ENCODE peak calls at places on chromosomes 2 and 18, in five cellular contexts. One of them, this sample, is unnamed.
A peak's percentile ranks its signal among the peaks of the same experiment; 100 is the strongest.

GRCh38 chr2:239412914-239413603 is 12.2 kb upstream of the HDAC4 start:
- DNase-seq in GM12891: no peak
- DNase-seq in HepG2: no peak
- DNase-seq in GM12878: no peak
- DNase-seq in H1: no peak
- DNase-seq in this sample: no peak

GRCh38 chr2:44320832-44321231 is 40.5 kb downstream of the PREPL start:
- DNase-seq in GM12891: no peak
- DNase-seq in HepG2: no peak
- DNase-seq in GM12878: no peak
- DNase-seq in H1: no peak
- DNase-seq in this sample: no peak

GRCh38 chr2:108635630-108636354 is 83.5 kb upstream of the RANBP2 start:
- DNase-seq in GM12891: no peak
- DNase-seq in HepG2: no peak
- DNase-seq in GM12878: no peak
- DNase-seq in H1: no peak
- DNase-seq in this sample: no peak

GRCh38 chr2:126657636-126658315 is 1.8 kb downstream of the GYPC start:
- DNase-seq in GM12891: peak; percentile 62
- DNase-seq in HepG2: no peak
- DNase-seq in GM12878: peak; percentile 61
- DNase-seq in H1: peak; percentile 38
- DNase-seq in this sample: peak; percentile 46

GRCh38 chr18:73153271-73153670 is 285.5 kb upstream of the NETO1 start:
- DNase-seq in GM12891: no peak
- DNase-seq in HepG2: no peak
- DNase-seq in GM12878: no peak
- DNase-seq in H1: no peak
- DNase-seq in this sample: no peak

GRCh38 chr2:190984595-190984994 is 29.4 kb downstream of the STAT1 start:
- DNase-seq in GM12891: no peak
- DNase-seq in HepG2: no peak
- DNase-seq in GM12878: no peak
- DNase-seq in H1: no peak
- DNase-seq in this sample: no peak

GRCh38 chr2:65311596-65311995 is 84.0 kb downstream of the ACTR2 start:
- DNase-seq in GM12891: no peak
- DNase-seq in HepG2: no peak
- DNase-seq in GM12878: no peak
- DNase-seq in H1: no peak
- DNase-seq in this sample: no peak

GRCh38 chr2:182319556-182319955 is 107.3 kb downstream of the PDE1A start:
- DNase-seq in GM12891: no peak
- DNase-seq in HepG2: no peak
- DNase-seq in GM12878: no peak
- DNase-seq in H1: no peak
- DNase-seq in this sample: no peak

GRCh38 chr2:176079851-176080539 is 3.8 kb downstream of the EVX2 start:
- DNase-seq in GM12891: no peak
- DNase-seq in HepG2: no peak
- DNase-seq in GM12878: no peak
- DNase-seq in H1: no peak
- DNase-seq in this sample: no peak

GRCh38 chr2:44975571-44976450 is 33.4 kb downstream of the SIX2 start:
- DNase-seq in GM12891: no peak
- DNase-seq in HepG2: no peak
- DNase-seq in GM12878: no peak
- DNase-seq in H1: no peak
- DNase-seq in this sample: no peak

GRCh38 chr2:240237609-240238151 is 97.2 kb upstream of the OTOS start:
- DNase-seq in GM12891: no peak
- DNase-seq in HepG2: no peak
- DNase-seq in GM12878: no peak
- DNase-seq in H1: no peak
- DNase-seq in this sample: no peak

GRCh38 chr18:3520230-3521085 is 70.5 kb downstream of the TGIF1 start:
- DNase-seq in GM12891: no peak
- DNase-seq in HepG2: no peak
- DNase-seq in GM12878: no peak
- DNase-seq in H1: no peak
- DNase-seq in this sample: no peak

GRCh38 chr2:168378960-168379669 is 77.0 kb upstream of the CERS6 start:
- DNase-seq in GM12891: no peak
- DNase-seq in HepG2: no peak
- DNase-seq in GM12878: no peak
- DNase-seq in H1: no peak
- DNase-seq in this sample: no peak

GRCh38 chr18:54149078-54149697 is 75.3 kb downstream of the MBD2 start:
- DNase-seq in GM12891: no peak
- DNase-seq in HepG2: peak; percentile 27
- DNase-seq in GM12878: peak; percentile 69
- DNase-seq in H1: no peak
- DNase-seq in this sample: no peak

GRCh38 chr2:27001851-27002369 is 30.9 kb upstream of the TMEM214 start:
- DNase-seq in GM12891: no peak
- DNase-seq in HepG2: no peak
- DNase-seq in GM12878: no peak
- DNase-seq in H1: no peak
- DNase-seq in this sample: no peak

DNA sequence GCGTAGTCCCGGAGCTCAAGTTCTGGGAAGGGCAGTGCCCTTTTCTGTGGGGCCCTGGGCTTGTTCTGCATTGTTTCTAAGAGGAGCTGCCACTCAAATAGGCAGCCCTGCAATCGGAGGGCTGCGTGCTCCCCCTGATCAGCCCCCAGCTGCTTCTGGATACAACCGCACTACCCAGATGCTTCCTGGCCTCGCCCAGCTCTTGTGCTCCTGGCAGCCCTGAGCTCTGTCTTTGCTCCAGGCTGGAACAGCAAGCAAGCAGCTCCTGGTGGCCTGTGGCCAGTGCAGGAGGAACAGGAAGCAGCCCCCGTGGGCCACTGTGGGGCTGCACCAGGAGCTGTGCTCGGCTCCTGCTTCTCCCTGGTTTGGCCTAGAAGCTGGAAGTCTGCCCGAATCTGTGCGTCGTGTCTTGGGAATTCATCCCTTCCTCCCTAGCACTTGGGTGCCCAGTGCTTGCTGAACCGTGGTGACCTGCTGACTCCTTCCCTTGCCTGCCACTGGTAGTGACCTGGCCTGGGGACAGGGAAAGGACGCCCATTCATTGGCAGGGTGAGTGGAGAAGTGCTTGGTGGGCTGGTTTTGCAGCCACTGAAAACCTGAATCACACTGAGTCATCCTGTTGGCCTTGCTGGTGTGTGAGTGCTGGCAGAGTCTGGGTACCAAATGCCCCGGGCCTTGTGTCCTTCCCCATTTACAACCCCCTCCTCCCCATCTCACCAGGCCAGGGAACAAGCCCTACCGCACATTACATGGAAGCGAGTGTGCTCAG is 27.3 kb upstream of the NTSR2 start:
- DNase-seq in GM12891: no peak
- DNase-seq in HepG2: no peak
- DNase-seq in GM12878: no peak
- DNase-seq in H1: no peak
- DNase-seq in this sample: no peak
- TF ChIP-seq POLR2AphosphoS5 in GM12891: no peak
- TF ChIP-seq POLR2AphosphoS5 in HepG2: no peak
- TF ChIP-seq POLR2AphosphoS5 in GM12878: no peak
- TF ChIP-seq POLR2AphosphoS5 in H1: no peak
- TF ChIP-seq POLR2AphosphoS5 in this sample: no peak

GRCh38 chr18:10432781-10433180 is 21.7 kb upstream of the APCDD1 start:
- DNase-seq in GM12891: no peak
- DNase-seq in HepG2: no peak
- DNase-seq in GM12878: no peak
- DNase-seq in H1: no peak
- DNase-seq in this sample: no peak
- TF ChIP-seq TAF1 in GM12891: no peak
- TF ChIP-seq TAF1 in HepG2: no peak
- TF ChIP-seq TAF1 in GM12878: no peak
- TF ChIP-seq TAF1 in H1: no peak
- TF ChIP-seq TAF1 in this sample: no peak

GRCh38 chr18:66724664-66725356 is 120.9 kb upstream of the CDH19 start:
- DNase-seq in GM12891: no peak
- DNase-seq in HepG2: peak; percentile 81
- DNase-seq in GM12878: no peak
- DNase-seq in H1: no peak
- DNase-seq in this sample: no peak
- TF ChIP-seq POLR2AphosphoS5 in GM12891: no peak
- TF ChIP-seq POLR2AphosphoS5 in HepG2: no peak
- TF ChIP-seq POLR2AphosphoS5 in GM12878: no peak
- TF ChIP-seq POLR2AphosphoS5 in H1: no peak
- TF ChIP-seq POLR2AphosphoS5 in this sample: no peak

DNA sequence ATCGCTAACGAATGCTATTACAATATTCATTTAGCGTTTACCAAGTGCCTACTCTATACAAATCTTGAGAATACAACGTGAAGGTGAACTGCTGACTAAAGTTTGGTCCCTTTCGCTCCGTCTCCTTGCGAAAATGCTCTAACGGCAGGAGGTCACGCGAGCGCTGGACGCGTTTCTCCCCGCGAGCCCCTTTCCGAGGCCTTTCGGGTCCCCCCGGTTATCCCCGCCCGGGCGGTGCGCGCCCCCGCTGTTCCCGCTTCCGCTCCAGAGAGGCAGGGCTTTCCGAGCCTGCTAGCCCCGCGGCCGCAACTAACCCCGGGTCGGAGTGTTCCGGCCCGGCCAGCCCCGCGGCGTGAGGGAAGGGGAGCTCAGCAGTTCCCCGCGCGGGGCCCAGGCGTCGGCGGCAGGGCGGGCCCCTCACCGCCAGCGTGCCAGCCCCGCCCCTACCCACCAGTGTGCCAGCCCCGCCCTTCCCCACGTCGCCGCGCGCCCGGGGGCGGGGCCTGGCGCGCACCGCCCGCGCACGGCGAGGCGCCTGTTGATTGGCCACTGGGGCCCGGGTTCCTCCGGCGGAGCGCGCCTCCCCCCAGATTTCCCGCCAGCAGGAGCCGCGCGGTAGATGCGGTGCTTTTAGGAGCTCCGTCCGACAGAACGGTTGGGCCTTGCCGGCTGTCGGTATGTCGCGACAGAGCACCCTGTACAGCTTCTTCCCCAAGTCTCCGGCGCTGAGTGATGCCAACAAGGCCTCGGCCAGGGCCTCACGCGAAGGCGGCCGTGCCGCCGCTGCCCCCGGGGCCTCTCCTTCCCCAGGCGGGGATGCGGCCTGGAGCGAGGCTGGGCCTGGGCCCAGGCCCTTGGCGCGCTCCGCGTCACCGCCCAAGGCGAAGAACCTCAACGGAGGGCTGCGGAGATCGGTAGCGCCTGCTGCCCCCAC is at the start of gene MSH6:
- DNase-seq in GM12891: peak; percentile 95
- DNase-seq in HepG2: peak; percentile 85
- DNase-seq in GM12878: peak; percentile 39
- DNase-seq in H1: peak; percentile 62
- DNase-seq in this sample: peak; percentile 93
- TF ChIP-seq TAF1 in GM12891: peak; percentile 74
- TF ChIP-seq TAF1 in HepG2: peak; percentile 81
- TF ChIP-seq TAF1 in GM12878: no peak
- TF ChIP-seq TAF1 in H1: peak; percentile 84
- TF ChIP-seq TAF1 in this sample: peak; percentile 69

GRCh38 chr2:170930132-170931109 is 1.4 kb downstream of the GORASP2 start:
- DNase-seq in GM12891: peak; percentile 43
- DNase-seq in HepG2: peak; percentile 82
- DNase-seq in GM12878: peak; percentile 67
- DNase-seq in H1: no peak
- DNase-seq in this sample: peak; percentile 33
- TF ChIP-seq POLR2AphosphoS5 in GM12891: peak; percentile 82
- TF ChIP-seq POLR2AphosphoS5 in HepG2: no peak
- TF ChIP-seq POLR2AphosphoS5 in GM12878: peak; percentile 89
- TF ChIP-seq POLR2AphosphoS5 in H1: no peak
- TF ChIP-seq POLR2AphosphoS5 in this sample: peak; percentile 75

DNA sequence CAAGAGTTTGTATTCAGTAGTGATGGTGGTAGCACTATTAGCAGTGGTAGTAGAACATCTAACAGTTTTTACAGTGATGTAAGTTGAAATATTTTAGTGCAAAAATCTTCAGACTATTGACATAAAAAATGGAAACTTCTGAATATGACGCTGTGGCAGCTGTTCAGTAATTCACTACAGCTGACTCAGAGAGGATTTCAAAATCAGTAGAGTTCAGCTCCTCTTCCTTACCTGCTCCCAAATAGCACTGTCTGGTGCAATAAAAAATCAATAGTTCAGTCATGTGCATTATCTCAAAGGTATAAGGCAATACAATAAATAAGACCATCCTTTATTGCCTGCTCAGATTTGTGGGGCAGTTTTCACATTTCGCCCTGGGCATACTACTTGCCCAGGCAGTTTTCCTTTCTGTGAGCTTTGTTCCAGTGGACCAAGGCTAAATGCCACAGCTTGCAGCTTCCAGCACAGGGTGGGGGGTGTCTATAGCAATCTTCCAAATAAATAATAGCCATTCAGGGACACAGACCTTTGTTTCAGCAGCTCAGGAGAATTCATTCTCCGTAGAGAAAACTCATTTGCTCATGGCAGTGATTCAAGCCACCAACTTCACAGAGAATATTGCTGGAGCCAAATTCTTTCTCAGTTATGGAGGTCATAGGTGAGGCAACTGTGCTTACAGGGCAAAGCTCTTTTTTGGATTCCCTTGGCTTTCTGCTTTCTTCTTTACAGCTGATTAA is 33.9 kb upstream of the GORASP2 start:
- DNase-seq in GM12891: no peak
- DNase-seq in HepG2: no peak
- DNase-seq in GM12878: no peak
- DNase-seq in H1: no peak
- DNase-seq in this sample: no peak
- TF ChIP-seq TAF1 in GM12891: no peak
- TF ChIP-seq TAF1 in HepG2: no peak
- TF ChIP-seq TAF1 in GM12878: no peak
- TF ChIP-seq TAF1 in H1: no peak
- TF ChIP-seq TAF1 in this sample: no peak

DNA sequence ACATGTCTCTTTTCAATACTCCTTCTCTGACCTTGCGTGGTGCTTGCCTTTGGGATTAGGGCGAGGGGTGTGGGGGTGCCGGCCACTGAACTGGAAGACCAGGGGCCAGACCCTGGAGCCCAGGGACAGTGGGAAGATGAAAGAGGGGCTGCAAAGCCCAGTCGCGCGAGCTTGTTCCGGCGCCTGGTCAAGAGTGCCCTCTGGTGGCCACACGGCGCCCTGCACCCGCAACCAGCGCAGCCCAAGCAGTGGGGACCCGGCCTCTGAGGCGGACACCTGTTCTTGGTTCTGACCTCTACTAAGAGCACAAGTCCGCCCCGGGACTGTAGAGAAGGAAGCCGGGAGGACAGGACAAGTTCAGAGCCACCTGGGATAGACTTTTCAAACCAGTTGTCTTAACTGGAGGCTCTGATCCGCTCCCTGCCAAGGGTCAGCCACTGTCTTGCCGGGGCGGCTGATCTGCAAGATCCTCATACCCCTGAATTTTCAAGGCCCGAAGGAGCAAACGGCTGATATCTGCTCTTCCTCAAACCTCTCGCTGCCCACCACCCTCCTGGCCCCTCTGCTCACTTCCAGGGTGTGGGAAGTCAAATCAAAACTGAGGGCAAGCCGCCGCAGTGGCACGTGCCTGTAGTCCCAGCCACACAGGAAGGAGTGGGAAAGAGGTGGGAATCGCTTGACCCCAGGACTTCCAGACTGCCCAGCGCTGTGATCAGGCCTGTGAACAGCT is 14.9 kb upstream of the MSH6 start:
- DNase-seq in GM12891: peak; percentile 56
- DNase-seq in HepG2: peak; percentile 27
- DNase-seq in GM12878: no peak
- DNase-seq in H1: peak; percentile 54
- DNase-seq in this sample: peak; percentile 56
- TF ChIP-seq POLR2AphosphoS5 in GM12891: no peak
- TF ChIP-seq POLR2AphosphoS5 in HepG2: no peak
- TF ChIP-seq POLR2AphosphoS5 in GM12878: no peak
- TF ChIP-seq POLR2AphosphoS5 in H1: no peak
- TF ChIP-seq POLR2AphosphoS5 in this sample: no peak

GRCh38 chr2:661215-661635 is 16.0 kb downstream of the TMEM18 start:
- DNase-seq in GM12891: no peak
- DNase-seq in HepG2: no peak
- DNase-seq in GM12878: no peak
- DNase-seq in H1: no peak
- DNase-seq in this sample: no peak
- TF ChIP-seq TAF1 in GM12891: no peak
- TF ChIP-seq TAF1 in HepG2: no peak
- TF ChIP-seq TAF1 in GM12878: no peak
- TF ChIP-seq TAF1 in H1: no peak
- TF ChIP-seq TAF1 in this sample: no peak

This sample was measured in GM12892.